ENCODE peak calls at places on chromosomes 6 and 20, in five cellular contexts. L is WTC11, N is GM06990, H is fibroblast of lung, O is neural crest cell. C is an unnamed sample.
A peak's percentile ranks its signal among the peaks of the same experiment; 100 is the strongest.

GRCh38 chr20:20721489-20721888 is 9.0 kb upstream of the RALGAPA2 start:
- DNase-seq in N (no peak), O (no peak), H (no peak), L (no peak), C (no peak)

GRCh38 chr6:79466222-79466834 is 70.9 kb downstream of the LCA5 start:
- DNase-seq in L (no peak), H (peak; percentile 11), O (no peak), N (no peak), C (no peak)

GRCh38 chr20:43947316-43947710 is 32.7 kb downstream of the TOX2 start:
- DNase-seq in L (no peak), O (no peak), H (no peak), N (no peak), C (no peak)

GRCh38 chr6:45469708-45470107 is 92.0 kb upstream of the SUPT3H start:
- DNase-seq in L (no peak), H (no peak), O (no peak), N (no peak), C (no peak)

GRCh38 chr20:19254086-19254821 is 41.8 kb downstream of the SLC24A3 start:
- DNase-seq in O (no peak), N (no peak), H (no peak), L (no peak), C (no peak)

GRCh38 chr20:4102381-4102780 is 87.0 kb upstream of the RNF24 start:
- DNase-seq in O (no peak), N (no peak), H (peak; percentile 68), L (no peak), C (no peak)

GRCh38 chr20:18166939-18167338 is 29.3 kb downstream of the KAT14 start:
- DNase-seq in O (no peak), L (no peak), N (no peak), H (no peak), C (no peak)

GRCh38 chr6:44662461-44663121 is 275.1 kb downstream of the CDC5L start:
- DNase-seq in O (no peak), N (no peak), L (peak; percentile 76), H (peak; percentile 98), C (no peak)

GRCh38 chr6:29552512-29553051 is 7.0 kb downstream of the UBD start:
- DNase-seq in L (no peak), O (no peak), N (no peak), H (peak; percentile 53), C (no peak)

GRCh38 chr6:153231048-153231635 is 100.1 kb upstream of the RGS17 start:
- DNase-seq in N (no peak), O (peak; percentile 75), H (peak; percentile 30), L (peak; percentile 87), C (no peak)

GRCh38 chr6:39078695-39079094 is 30.1 kb downstream of the GLP1R start:
- DNase-seq in H (no peak), N (no peak), L (no peak), O (no peak), C (no peak)

GRCh38 chr6:42569102-42570028 is 5.5 kb downstream of the UBR2 start:
- DNase-seq in L (no peak), H (peak; percentile 97), O (no peak), N (no peak), C (no peak)

GRCh38 chr20:49280463-49281058 is 2.7 kb upstream of the ZNFX1 start:
- DNase-seq in H (no peak), L (no peak), N (no peak), O (no peak), C (no peak)

GRCh38 chr6:144315226-144315980 is 30.3 kb downstream of the UTRN start:
- DNase-seq in H (no peak), O (no peak), L (no peak), N (no peak), C (no peak)

GRCh38 chr6:152271681-152272464 is 365.3 kb downstream of the SYNE1 start:
- DNase-seq in O (no peak), L (no peak), N (peak; percentile 15), H (peak; percentile 92), C (no peak)

GRCh38 chr6:136846046-136846445 is 23.7 kb downstream of the PEX7 start:
- DNase-seq in H (peak; percentile 56), L (peak; percentile 19), O (peak; percentile 6), N (no peak), C (no peak)
- TF ChIP-seq CTCF in H (peak; percentile 85), L (peak; percentile 75), O (peak; percentile 81), N (peak; percentile 64), C (peak; percentile 83)

DNA sequence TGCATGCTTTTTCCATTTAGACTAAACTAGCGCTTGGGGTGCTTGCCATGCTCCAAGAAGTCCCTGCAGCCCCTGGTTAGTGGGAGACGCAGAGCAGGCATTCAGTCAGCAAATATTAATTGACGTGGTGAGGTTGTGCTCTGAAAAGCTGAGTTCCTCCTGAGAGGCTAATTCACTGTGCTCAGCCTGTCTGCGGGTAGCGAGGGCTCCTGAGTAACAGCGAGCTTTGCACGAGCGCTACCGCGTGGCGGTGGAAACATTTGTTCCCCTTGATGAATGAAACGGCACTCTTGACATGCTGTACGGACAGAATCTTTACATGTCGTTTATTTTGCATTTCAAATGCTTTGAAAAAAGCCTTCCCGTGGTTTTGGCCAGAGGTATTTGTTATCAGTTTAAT is 170.6 kb upstream of the AGPAT4 start:
- DNase-seq in H (peak; percentile 86), O (peak; percentile 21), L (peak; percentile 30), N (no peak), C (no peak)
- TF ChIP-seq CTCF in H (peak; percentile 43), O (peak; percentile 17), L (no peak), N (no peak), C (no peak)

GRCh38 chr6:154407440-154407839 is 50.8 kb upstream of the IPCEF1 start:
- DNase-seq in N (no peak), O (no peak), H (no peak), L (no peak), C (no peak)

GRCh38 chr6:154410215-154410614 is 53.6 kb upstream of the IPCEF1 start:
- DNase-seq in H (no peak), L (no peak), N (no peak), O (no peak), C (no peak)

GRCh38 chr6:154411076-154411475 is 54.5 kb upstream of the IPCEF1 start:
- DNase-seq in L (no peak), N (no peak), H (peak; percentile 49), O (no peak), C (no peak)

GRCh38 chr6:154410619-154411044 is 54.0 kb upstream of the IPCEF1 start:
- DNase-seq in O (no peak), L (no peak), H (peak; percentile 99), N (no peak), C (no peak)

GRCh38 chr6:154408906-154409500 is 52.4 kb upstream of the IPCEF1 start:
- DNase-seq in N (no peak), O (no peak), L (no peak), H (peak; percentile 45), C (no peak)
- TF ChIP-seq CTCF in N (no peak), O (peak; percentile 41), L (no peak), H (peak; percentile 59), C (peak; percentile 41)

DNA sequence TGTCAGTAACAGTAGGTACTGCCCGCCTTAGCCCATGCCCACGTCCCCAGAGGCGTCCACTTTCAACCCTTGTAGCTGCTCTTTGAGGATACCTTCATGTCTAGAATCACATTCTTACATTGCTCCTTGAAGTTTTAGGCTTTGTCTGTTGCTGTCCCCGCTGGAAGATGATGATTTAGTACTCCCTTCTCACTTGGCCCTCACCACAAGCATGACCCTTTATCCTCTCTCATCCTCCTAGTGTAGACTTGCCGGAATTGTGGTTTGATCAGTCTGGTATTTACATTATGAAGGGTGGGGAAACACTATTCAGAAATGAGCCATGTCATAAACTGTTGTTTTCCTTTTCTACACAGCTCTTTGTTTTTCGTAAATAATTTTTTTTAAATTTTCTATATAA is 87.4 kb downstream of the ARID1B start:
- DNase-seq in L (no peak), H (peak; percentile 48), N (no peak), O (no peak), C (no peak)
- TF ChIP-seq CTCF in L (no peak), H (no peak), N (no peak), O (no peak), C (no peak)

GRCh38 chr20:6142348-6142993 is 19.6 kb upstream of the FERMT1 start:
- DNase-seq in O (peak; percentile 57), N (peak; percentile 6), L (peak; percentile 42), H (peak; percentile 32), C (peak; percentile 21)

GRCh38 chr20:6140947-6141346 is 18.1 kb upstream of the FERMT1 start:
- DNase-seq in L (peak; percentile 24), H (no peak), O (no peak), N (no peak), C (no peak)
- TF ChIP-seq CTCF in L (no peak), H (peak; percentile 14), O (peak; percentile 25), N (peak; percentile 43), C (no peak)

GRCh38 chr6:149560736-149561135 is 5.4 kb upstream of the GINM1 start:
- DNase-seq in L (peak; percentile 25), H (no peak), O (no peak), N (no peak), C (no peak)
- TF ChIP-seq CTCF in L (peak; percentile 39), H (peak; percentile 61), O (peak; percentile 65), N (peak; percentile 61), C (peak; percentile 8)

GRCh38 chr6:167794386-167795157 is 32.1 kb upstream of the AFDN start:
- DNase-seq in L (no peak), N (no peak), O (no peak), H (no peak), C (no peak)
- TF ChIP-seq CTCF in L (no peak), N (no peak), O (no peak), H (no peak), C (no peak)

GRCh38 chr6:52734072-52734471 is 29.2 kb downstream of the GSTA2 start:
- DNase-seq in H (no peak), O (no peak), N (no peak), L (no peak), C (no peak)
- TF ChIP-seq CTCF in H (no peak), O (no peak), N (no peak), L (no peak), C (no peak)

GRCh38 chr20:8535403-8536003 is 403.4 kb downstream of the PLCB1 start:
- DNase-seq in H (no peak), O (no peak), N (no peak), L (peak; percentile 40), C (no peak)
- TF ChIP-seq CTCF in H (peak; percentile 70), O (peak; percentile 65), N (peak; percentile 59), L (peak; percentile 30), C (peak; percentile 45)

C was measured in D721Med.